ENCODE peak calls at places on chromosomes 7 and 10, in nine cellular contexts. L is AG10803; H is NCI-H2081; Z is activated CD4-positive, alpha-beta T cell treated with anti-CD3 and anti-CD28 coated beads, Interleukin-2, amount 50 U/mL, for 4 hours; B is Caki2; Q is NB4; T is fibroblast of the aortic adventitia; R is AG09309; N is activated CD4-positive, CD25-positive, alpha-beta regulatory T cell. E is an unnamed sample.

GRCh38 chr10:46549171-46550075 is 7.0 kb downstream of the GPRIN2 start:
- DNase-seq in B (no peak), L (no peak), Z (no peak), H (no peak), T (no peak), Q (no peak), N (no peak), R (no peak), E (no peak)

GRCh38 chr7:90178592-90179279 is 24.5 kb downstream of the STEAP1 start:
- DNase-seq in Q (peak; percentile 87), T (peak; percentile 69), N (no peak), L (peak; percentile 92), H (no peak), B (peak; percentile 67), Z (no peak), R (peak; percentile 74), E (peak; percentile 34)

GRCh38 chr10:108238261-108238660 is 1073.8 kb upstream of the SORCS1 start:
- DNase-seq in T (no peak), H (no peak), R (no peak), Z (no peak), L (no peak), N (no peak), Q (no peak), B (no peak), E (no peak)

GRCh38 chr10:97714401-97715258 is 1.1 kb downstream of the MARVELD1 start:
- DNase-seq in Q (peak; percentile 95), L (peak; percentile 86), B (peak; percentile 50), H (no peak), R (no peak), T (peak; percentile 79), N (no peak), Z (no peak), E (peak; percentile 61)

GRCh38 chr7:157792954-157793353 is 456.1 kb downstream of the DNAJB6 start:
- DNase-seq in T (no peak), B (no peak), N (no peak), H (peak; percentile 49), Z (no peak), Q (peak; percentile 65), L (no peak), R (no peak), E (no peak)

GRCh38 chr7:67470256-67470751 is 473.7 kb downstream of the TYW1 start:
- DNase-seq in R (no peak), Z (no peak), L (peak; percentile 9), B (no peak), T (no peak), H (no peak), Q (no peak), N (no peak), E (no peak)

GRCh38 chr7:50531401-50531906 is 33.8 kb downstream of the DDC start:
- DNase-seq in Z (no peak), H (peak; percentile 97), B (peak; percentile 89), T (no peak), R (no peak), L (no peak), Q (no peak), N (no peak), E (no peak)

GRCh38 chr7:8068892-8069686 is 100.5 kb downstream of the GLCCI1 start:
- DNase-seq in H (no peak), L (no peak), N (no peak), B (no peak), Q (no peak), R (no peak), T (no peak), Z (no peak), E (no peak)

GRCh38 chr10:77967611-77968022 is 41.1 kb upstream of the DLG5 start:
- DNase-seq in Z (no peak), Q (no peak), B (no peak), R (no peak), L (no peak), T (no peak), N (no peak), H (no peak), E (no peak)

GRCh38 chr10:77578583-77579227 is 58.9 kb downstream of the KCNMA1 start:
- DNase-seq in B (peak; percentile 66), H (no peak), Z (no peak), T (peak; percentile 18), Q (no peak), R (no peak), L (peak; percentile 15), N (no peak), E (no peak)

GRCh38 chr10:122875843-122876492 is 3.4 kb downstream of the FAM24B start:
- DNase-seq in B (no peak), Q (no peak), H (no peak), N (no peak), Z (no peak), L (no peak), R (no peak), T (no peak), E (no peak)

GRCh38 chr7:117041007-117041406 is 87.7 kb downstream of the ST7 start:
- DNase-seq in N (no peak), T (peak; percentile 59), H (no peak), R (peak; percentile 27), L (peak; percentile 76), Z (no peak), B (no peak), Q (no peak), E (peak; percentile 31)

GRCh38 chr7:7138897-7139296 is 43.4 kb upstream of the C1GALT1 start:
- DNase-seq in L (no peak), H (no peak), Q (no peak), N (no peak), T (no peak), Z (no peak), R (no peak), B (no peak), E (no peak)

GRCh38 chr10:50373821-50374501 is 122.6 kb upstream of the ASAH2 start:
- DNase-seq in L (peak; percentile 77), B (no peak), N (no peak), T (peak; percentile 81), Q (no peak), R (no peak), Z (no peak), H (no peak), E (no peak)

GRCh38 chr10:118668228-118668952 is 72.9 kb upstream of the PRLHR start:
- DNase-seq in B (no peak), Q (no peak), T (no peak), N (no peak), H (no peak), R (no peak), Z (no peak), L (no peak), E (no peak)

GRCh38 chr10:79399242-79399831 is 46.1 kb downstream of the ZCCHC24 start:
- DNase-seq in T (peak; percentile 98), Q (no peak), R (peak; percentile 94), H (no peak), N (no peak), L (peak; percentile 98), Z (no peak), B (peak; percentile 33), E (no peak)

GRCh38 chr10:43315535-43316245 is 48.8 kb upstream of the RASGEF1A start:
- DNase-seq in N (no peak), Z (no peak), T (no peak), H (no peak), L (no peak), R (no peak), Q (no peak), B (no peak), E (no peak)

GRCh38 chr7:130476287-130477001 is 15.4 kb upstream of the MEST start:
- DNase-seq in T (peak; percentile 49), L (peak; percentile 60), B (no peak), Z (no peak), H (no peak), Q (no peak), N (no peak), R (no peak), E (no peak)

GRCh38 chr7:140568021-140568813 is 72.4 kb downstream of the DENND2A start:
- DNase-seq in L (no peak), Z (no peak), B (no peak), Q (no peak), R (no peak), H (no peak), T (no peak), N (no peak), E (no peak)

GRCh38 chr7:111090834-111091233 is at the start of gene LRRN3:
- DNase-seq in T (peak; percentile 49), Z (peak; percentile 6), Q (no peak), B (no peak), L (peak; percentile 32), H (peak; percentile 93), N (no peak), R (no peak), E (no peak)

GRCh38 chr7:90424720-90425119 is 21.5 kb downstream of the CLDN12 start:
- DNase-seq in R (no peak), B (no peak), L (no peak), T (no peak), H (no peak), N (no peak), Z (no peak), Q (no peak), E (peak; percentile 36)

GRCh38 chr7:24786941-24787340 is 29.7 kb upstream of the GSDME start:
- DNase-seq in Z (no peak), N (no peak), B (peak; percentile 94), R (peak; percentile 93), T (peak; percentile 92), Q (peak; percentile 93), L (peak; percentile 97), H (no peak), E (no peak)

GRCh38 chr7:128790297-128791037 is 1.3 kb upstream of the CCDC136 start:
- DNase-seq in Q (no peak), N (no peak), B (no peak), L (no peak), Z (no peak), T (no peak), H (no peak), R (no peak), E (no peak)

GRCh38 chr10:129694184-129694583 is 227.1 kb downstream of the MGMT start:
- DNase-seq in Q (no peak), R (no peak), B (no peak), L (no peak), H (no peak), T (no peak), N (no peak), Z (no peak), E (no peak)

GRCh38 chr10:99914236-99914635 is 95.5 kb downstream of the DNMBP start:
- DNase-seq in Q (no peak), N (no peak), R (no peak), T (no peak), B (no peak), L (no peak), Z (no peak), H (no peak), E (no peak)

GRCh38 chr7:101118856-101119255 is 8.0 kb upstream of the SERPINE1 start:
- DNase-seq in N (no peak), B (no peak), L (no peak), T (no peak), R (no peak), Z (no peak), Q (no peak), H (no peak), E (no peak)

GRCh38 chr7:134995239-134996096 is 9.2 kb downstream of the AGBL3 start:
- DNase-seq in Z (no peak), R (no peak), H (no peak), N (no peak), T (no peak), B (no peak), Q (no peak), L (no peak), E (peak; percentile 41)

GRCh38 chr7:25002826-25003225 is 22.8 kb upstream of the OSBPL3 start:
- DNase-seq in L (peak; percentile 37), H (no peak), Q (no peak), N (no peak), T (no peak), R (no peak), Z (no peak), B (no peak), E (no peak)